ENCODE peak calls at places on chromosomes 16 and 17, in seven cellular contexts. F is PC-3, A is GM23248, W is MM.1S, V is HCT116, L is GM23338, B is hepatocyte. P is an unnamed sample. For H3K9me2, the result is how much of the 10 kb centered on the place peaks cover.

GRCh38 chr17:81715107-81715871 is 3.2 kb downstream of the SLC25A10 start:
- DNase-seq in F (no peak), A (no peak), W (no peak), V (no peak), L (no peak), B (no peak), P (no peak)

GRCh38 chr17:20063665-20064648 is 54.8 kb downstream of the SPECC1 start:
- DNase-seq in F (peak), A (peak), W (peak), V (peak), L (peak), B (peak), P (peak)

GRCh38 chr16:3578610-3579551 is 1.7 kb upstream of the NLRC3 start:
- DNase-seq in F (no peak), A (no peak), W (peak), V (no peak), L (peak), B (no peak), P (no peak)

GRCh38 chr17:32746698-32747097 is 130.2 kb downstream of the MYO1D start:
- DNase-seq in F (peak), A (peak), W (no peak), V (no peak), L (no peak), B (no peak), P (no peak)

GRCh38 chr17:41793749-41794602 is 7.5 kb upstream of the JUP start:
- DNase-seq in F (no peak), A (peak), W (no peak), V (no peak), L (peak), B (peak), P (no peak)

GRCh38 chr16:8660841-8661301 is 13.5 kb upstream of the ABAT start:
- DNase-seq in F (peak), A (peak), W (peak), V (peak), L (peak), B (peak), P (peak)

GRCh38 chr17:77445908-77446535 is 305.3 kb downstream of the SEC14L1 start:
- DNase-seq in F (no peak), A (no peak), W (peak), V (no peak), L (no peak), B (peak), P (no peak)

GRCh38 chr17:20133552-20133951 is 124.4 kb downstream of the SPECC1 start:
- DNase-seq in F (no peak), A (no peak), W (no peak), V (no peak), L (peak), B (no peak), P (no peak)

GRCh38 chr17:69042308-69042707 is 18.4 kb downstream of the ABCA9 start:
- DNase-seq in F (peak), A (no peak), W (no peak), V (no peak), L (no peak), B (peak), P (no peak)

DNA sequence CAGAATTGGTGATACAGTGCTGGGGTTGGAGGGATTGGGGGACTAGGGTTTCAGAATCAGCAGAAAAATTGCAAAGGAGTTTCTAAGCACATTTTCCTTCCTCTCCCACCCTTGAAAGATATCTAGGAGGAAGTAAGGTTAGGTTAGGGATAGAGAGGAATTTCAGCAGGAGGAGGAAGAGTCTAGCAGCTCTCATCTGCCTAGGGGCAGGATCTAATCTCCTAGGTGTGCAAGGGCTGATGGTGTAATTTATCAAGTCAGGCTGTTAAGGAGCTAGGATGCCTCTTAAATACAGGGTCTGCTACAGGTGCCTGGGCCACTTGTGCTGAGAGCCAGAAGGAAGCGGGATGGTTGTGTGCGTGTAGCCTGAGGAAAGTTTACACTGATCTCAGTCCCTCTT is 1.8 kb upstream of the HNF1B start:
- DNase-seq in F (no peak), A (no peak), W (no peak), V (no peak), L (no peak), B (no peak), P (no peak)
- TF ChIP-seq EZH2 in F (no peak), A (no peak), W (no peak), V (no peak), L (peak), B (no peak), P (no peak)

DNA sequence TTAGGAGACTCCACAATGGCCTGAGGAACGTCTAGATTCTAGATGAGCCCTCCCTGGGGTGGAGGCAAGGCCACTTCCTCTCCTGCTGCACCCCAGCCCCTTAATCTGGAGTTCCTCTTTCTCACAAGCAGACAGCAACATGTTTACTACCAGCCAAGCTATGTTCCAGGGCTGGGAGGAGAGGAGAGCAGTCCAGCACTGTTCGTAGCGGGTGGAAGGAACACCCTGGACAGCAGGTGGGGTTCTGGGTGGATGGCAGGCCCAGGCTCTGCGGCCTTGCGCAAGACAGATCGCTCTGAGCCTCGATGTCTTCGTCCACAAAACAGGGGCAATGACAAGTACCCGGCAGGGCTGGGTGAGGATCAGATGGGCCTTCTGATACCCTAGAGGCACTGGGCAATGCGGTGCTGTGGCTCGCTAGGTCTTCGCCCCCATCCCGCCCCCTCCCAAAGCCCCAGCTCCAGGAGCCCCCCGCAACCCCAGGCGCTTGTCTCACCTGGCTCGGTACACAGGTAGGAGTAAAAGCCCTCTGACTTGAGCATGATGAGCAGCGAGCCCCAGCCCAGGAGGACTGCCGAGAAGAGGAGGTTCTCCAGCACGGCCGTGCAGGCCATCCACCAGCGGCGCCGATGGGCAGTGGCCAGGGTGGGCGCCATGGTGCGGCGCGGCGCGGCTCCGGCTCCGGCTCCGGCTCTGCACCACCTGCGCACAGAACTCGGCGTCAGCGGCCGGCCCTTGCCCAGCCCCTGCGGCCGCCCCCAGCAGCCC is 1.2 kb downstream of the SLC43A2 start:
- DNase-seq in F (no peak), A (no peak), W (no peak), V (no peak), L (peak), B (peak), P (no peak)
- H3K9me2 ChIP-seq in F (under half), A (under half), W (under half), V (under half), L (under half), B (under half), P (under half)

GRCh38 chr17:48148029-48148759 is 40.6 kb downstream of the SNX11 start:
- DNase-seq in F (no peak), A (no peak), W (no peak), V (no peak), L (no peak), B (no peak), P (no peak)
- TF ChIP-seq EZH2 in F (no peak), A (no peak), W (no peak), V (no peak), L (no peak), B (no peak), P (no peak)

GRCh38 chr17:35575759-35576158 is 2.6 kb downstream of the PEX12 start:
- DNase-seq in F (no peak), A (no peak), W (no peak), V (no peak), L (no peak), B (no peak), P (no peak)
- H3K9me2 ChIP-seq in F (under half), A (under half), W (under half), V (under half), L (under half), B (under half), P (under half)